ENCODE peak calls at places on chromosomes 1 and 21, in nine cellular contexts. V, L, R, Y, B, Z, O, K and T are unnamed samples.

GRCh38 chr1:8985915-8986813 is 40.1 kb downstream of the SLC2A7 start:
- DNase-seq in O (no peak), V (peak), B (no peak), K (peak), Y (peak), R (peak), Z (peak), L (peak), T (no peak)

GRCh38 chr1:114756949-114757454 is 782 bp downstream of the CSDE1 start:
- DNase-seq in K (peak), V (peak), B (no peak), R (no peak), Y (peak), Z (peak), O (no peak), L (peak), T (peak)

GRCh38 chr21:31589820-31590219 is 69.7 kb upstream of the SOD1 start:
- DNase-seq in B (no peak), K (no peak), L (no peak), Y (no peak), O (no peak), V (no peak), R (no peak), Z (no peak), T (no peak)

GRCh38 chr1:61782771-61783170 is 40.5 kb downstream of the PATJ start:
- DNase-seq in Z (no peak), V (no peak), Y (no peak), K (no peak), R (no peak), L (no peak), B (no peak), O (peak), T (no peak)

GRCh38 chr1:160774886-160775719 is 20.9 kb upstream of the LY9 start:
- DNase-seq in Y (no peak), K (no peak), V (no peak), O (no peak), Z (no peak), L (no peak), B (no peak), R (no peak), T (no peak)

GRCh38 chr1:3037281-3038040 is 16.2 kb downstream of the ACTRT2 start:
- DNase-seq in Y (peak), V (no peak), B (no peak), R (no peak), L (no peak), O (no peak), Z (no peak), K (no peak), T (no peak)

GRCh38 chr21:25801217-25802015 is 66.6 kb downstream of the GABPA start:
- DNase-seq in B (no peak), R (peak), K (peak), L (peak), V (peak), Y (peak), Z (peak), O (peak), T (peak)

GRCh38 chr1:110024613-110025012 is 9.8 kb upstream of the STRIP1 start:
- DNase-seq in V (no peak), L (no peak), K (no peak), O (no peak), B (no peak), Z (no peak), Y (no peak), R (no peak), T (no peak)

GRCh38 chr1:1181129-1181937 is 7.7 kb downstream of the TTLL10 start:
- DNase-seq in Z (no peak), K (no peak), B (no peak), L (no peak), Y (no peak), V (no peak), R (no peak), O (no peak), T (no peak)

GRCh38 chr1:203480084-203480483 is 4.5 kb downstream of the PRELP start:
- DNase-seq in K (no peak), Y (peak), Z (no peak), V (no peak), B (no peak), O (no peak), R (no peak), L (no peak), T (no peak)

GRCh38 chr1:51955797-51956527 is 34.5 kb downstream of the RAB3B start:
- DNase-seq in V (no peak), Z (no peak), B (no peak), R (no peak), L (no peak), Y (no peak), O (no peak), K (no peak), T (no peak)

GRCh38 chr1:220511785-220512184 is 16.2 kb upstream of the MARK1 start:
- DNase-seq in B (no peak), K (no peak), Y (no peak), O (no peak), L (no peak), V (no peak), R (no peak), Z (no peak), T (no peak)

GRCh38 chr21:42042651-42043050 is 28.5 kb upstream of the UMODL1 start:
- DNase-seq in B (no peak), Z (no peak), K (no peak), L (no peak), R (no peak), V (no peak), Y (no peak), O (no peak), T (no peak)

GRCh38 chr1:56139786-56140185 is 439.6 kb downstream of the PLPP3 start:
- DNase-seq in K (no peak), Z (no peak), B (no peak), R (no peak), O (no peak), L (no peak), V (no peak), Y (no peak), T (no peak)

GRCh38 chr21:44265734-44266270 is 4.1 kb upstream of the DNMT3L start:
- DNase-seq in R (no peak), B (no peak), Y (no peak), L (no peak), K (no peak), O (no peak), V (no peak), Z (no peak), T (no peak)

GRCh38 chr1:94083653-94084052 is 37.3 kb downstream of the ABCA4 start:
- DNase-seq in O (no peak), Y (no peak), Z (no peak), L (no peak), R (no peak), K (no peak), V (no peak), B (no peak), T (no peak)

GRCh38 chr1:92583821-92584760 is 97.4 kb upstream of the GFI1 start:
- DNase-seq in Y (no peak), R (no peak), L (no peak), B (no peak), V (no peak), K (no peak), O (no peak), Z (no peak), T (no peak)

GRCh38 chr1:208177656-208178055 is 66.5 kb downstream of the PLXNA2 start:
- DNase-seq in O (no peak), L (no peak), V (peak), R (no peak), Z (no peak), Y (no peak), B (no peak), K (no peak), T (peak)

GRCh38 chr1:210790196-210790595 is 343.8 kb downstream of the KCNH1 start:
- DNase-seq in O (no peak), K (no peak), B (no peak), L (no peak), Z (no peak), V (no peak), Y (no peak), R (no peak), T (no peak)

GRCh38 chr21:18951291-18952038 is 547.9 kb upstream of the TMPRSS15 start:
- DNase-seq in Y (no peak), V (no peak), K (no peak), L (no peak), O (no peak), Z (peak), R (no peak), B (no peak), T (peak)

GRCh38 chr1:84833198-84833597 is 59.8 kb downstream of the LPAR3 start:
- DNase-seq in O (no peak), R (no peak), Y (no peak), V (no peak), L (no peak), B (no peak), K (no peak), Z (no peak), T (no peak)

GRCh38 chr1:111752186-111752585 is 3.5 kb upstream of the DDX20 start:
- DNase-seq in R (no peak), B (no peak), K (no peak), Z (no peak), O (no peak), V (no peak), L (no peak), Y (no peak), T (no peak)

GRCh38 chr1:111756124-111756513 is 418 bp downstream of the DDX20 start:
- DNase-seq in R (no peak), O (no peak), V (no peak), L (no peak), K (no peak), Z (no peak), B (no peak), Y (no peak), T (no peak)

GRCh38 chr1:111754964-111755320 is 759 bp upstream of the DDX20 start:
- DNase-seq in K (peak), V (peak), R (no peak), O (peak), B (peak), Y (no peak), Z (peak), L (no peak), T (no peak)

GRCh38 chr1:111758373-111758772 is 2.7 kb downstream of the DDX20 start:
- DNase-seq in L (no peak), O (no peak), Z (no peak), Y (no peak), V (no peak), K (no peak), B (no peak), R (no peak), T (no peak)

GRCh38 chr1:111755321-111756123 is at the start of gene DDX20:
- DNase-seq in O (peak), Y (peak), K (peak), B (peak), Z (peak), L (peak), R (peak), V (peak), T (peak)
- TF ChIP-seq POLR2A in O (peak), Y (peak), K (peak), B (no peak), Z (peak), L (peak), R (no peak), V (no peak), T (peak)

GRCh38 chr1:244347942-244348341 is 103.8 kb downstream of the ADSS2 start:
- DNase-seq in Y (no peak), V (no peak), Z (no peak), R (no peak), L (no peak), B (no peak), O (no peak), K (no peak), T (no peak)

GRCh38 chr1:244349103-244349531 is 102.6 kb downstream of the ADSS2 start:
- DNase-seq in O (no peak), B (no peak), V (no peak), Z (peak), R (no peak), K (peak), L (peak), Y (peak), T (no peak)

GRCh38 chr1:244350027-244350426 is 101.7 kb downstream of the ADSS2 start:
- DNase-seq in B (no peak), O (peak), Y (no peak), V (no peak), Z (no peak), R (no peak), K (no peak), L (no peak), T (no peak)

GRCh38 chr1:244346972-244347618 is 104.6 kb downstream of the ADSS2 start:
- DNase-seq in V (no peak), Z (no peak), K (no peak), R (no peak), B (no peak), O (no peak), L (no peak), Y (no peak), T (no peak)

DNA sequence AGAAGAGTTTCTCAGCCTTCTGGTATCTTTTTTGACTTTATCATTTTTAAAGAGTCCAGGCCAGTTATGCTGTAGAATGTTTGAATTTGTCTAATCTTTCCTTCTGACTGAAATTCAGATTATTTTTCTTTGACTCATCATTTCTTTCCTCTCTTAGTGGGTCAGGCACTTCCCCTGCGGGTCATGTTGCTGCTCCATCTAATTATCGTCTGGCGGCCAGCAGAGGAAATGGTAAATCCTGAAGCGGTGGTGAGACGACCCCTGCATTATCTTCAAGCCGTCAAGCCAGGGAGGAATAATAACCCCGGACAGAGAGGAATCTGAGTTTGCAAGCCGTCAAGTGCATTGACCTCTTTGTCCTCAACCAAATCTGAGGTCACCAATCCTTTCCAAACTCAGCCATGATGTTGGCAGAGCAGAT is 102.1 kb downstream of the ADSS2 start:
- DNase-seq in R (no peak), Y (no peak), O (no peak), K (no peak), V (no peak), Z (no peak), L (no peak), B (no peak), T (no peak)
- TF ChIP-seq POLR2A in R (no peak), Y (no peak), O (no peak), K (no peak), V (no peak), Z (no peak), L (no peak), B (no peak), T (no peak)

DNA sequence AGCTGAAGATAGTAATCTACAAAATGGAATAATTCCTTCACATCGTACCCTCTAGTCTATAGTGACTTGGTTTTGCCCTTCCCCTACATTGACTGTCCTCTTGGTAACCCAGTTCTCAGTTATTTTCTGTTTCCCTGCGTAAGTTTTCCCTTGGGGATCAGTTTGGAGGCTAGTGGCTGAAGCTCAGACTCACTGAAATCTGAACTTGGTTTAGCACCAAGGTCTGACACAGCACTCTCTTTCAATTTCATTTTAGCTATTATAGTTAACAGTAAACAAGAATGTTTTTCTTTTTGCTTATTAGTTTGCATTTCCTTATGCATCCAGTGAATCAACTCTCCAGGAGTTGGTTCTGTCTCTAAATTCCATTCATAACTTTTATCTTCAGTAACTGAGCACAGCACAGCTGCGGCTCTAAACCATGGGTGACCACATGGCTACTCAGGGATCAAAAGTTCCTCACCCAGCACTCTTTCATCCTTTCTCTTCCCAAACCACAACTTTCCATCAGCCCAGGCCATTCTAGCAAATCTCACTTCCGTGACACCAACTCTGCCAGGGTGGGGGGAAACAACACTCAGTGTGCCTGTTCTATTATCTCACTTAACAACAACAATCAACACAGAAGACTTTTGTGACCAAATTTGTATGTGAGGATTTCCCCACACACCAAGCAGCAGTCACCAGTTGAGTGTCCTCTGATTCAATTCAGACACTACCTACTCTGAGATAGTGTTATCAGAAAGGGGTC is 17.6 kb upstream of the IFI6 start:
- DNase-seq in Z (no peak), R (no peak), B (no peak), K (no peak), Y (no peak), V (no peak), L (no peak), O (no peak), T (no peak)
- TF ChIP-seq POLR2A in Z (no peak), R (no peak), B (no peak), K (no peak), Y (no peak), V (no peak), L (no peak), O (no peak), T (no peak)

DNA sequence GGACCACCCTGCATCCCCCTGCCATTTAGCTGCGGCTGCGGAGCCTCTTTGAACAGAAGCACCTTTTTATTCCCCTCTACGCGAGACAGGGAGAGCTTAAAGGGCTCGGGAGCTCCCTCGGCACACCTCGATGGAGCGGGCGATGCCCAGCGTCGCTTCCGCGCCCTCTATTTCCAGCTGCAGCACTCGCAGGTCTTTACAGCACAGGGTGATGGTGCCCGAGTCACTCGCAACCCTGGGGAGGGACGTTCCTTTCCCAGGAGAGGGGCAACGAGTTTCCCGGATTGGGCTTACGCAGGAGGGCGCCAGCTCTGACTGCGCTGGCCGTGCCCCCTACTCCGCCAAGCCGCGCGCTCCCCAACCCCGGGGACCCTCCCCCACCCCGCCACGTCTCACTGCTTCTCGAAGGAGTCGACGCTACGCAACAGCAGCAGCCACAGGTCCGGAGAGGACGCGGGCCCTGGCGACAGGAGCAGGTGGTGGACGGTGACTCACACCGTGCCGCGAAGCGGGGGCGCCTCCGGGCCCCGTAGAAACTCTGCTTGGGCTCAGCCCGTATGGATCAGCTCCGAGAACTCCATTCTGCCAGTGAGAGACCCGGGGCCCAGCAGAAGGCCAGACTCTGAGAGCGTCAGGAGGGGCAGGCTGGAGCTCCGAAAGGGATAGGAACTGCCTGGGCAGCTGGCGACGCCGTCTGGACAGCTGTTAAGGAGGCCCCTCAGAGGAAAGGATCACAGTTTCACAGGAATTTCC is 5.8 kb upstream of the FAM167B start:
- DNase-seq in L (peak), K (peak), R (peak), B (no peak), V (peak), Y (peak), Z (peak), O (peak), T (peak)
- TF ChIP-seq POLR2A in L (peak), K (no peak), R (no peak), B (no peak), V (no peak), Y (no peak), Z (peak), O (no peak), T (no peak)

GRCh38 chr1:77978293-77978968 is 441 bp downstream of the FUBP1 start:
- DNase-seq in B (peak), O (peak), Y (peak), R (peak), V (peak), K (peak), L (peak), Z (peak), T (peak)
- TF ChIP-seq POLR2A in B (no peak), O (peak), Y (peak), R (no peak), V (no peak), K (no peak), L (no peak), Z (no peak), T (peak)